ENCODE peak calls at places on chromosomes 16 and 17, in seven cellular contexts. One of them, this sample, is unnamed.

GRCh38 chr16:23497543-23497868 is 12.8 kb downstream of the GGA2 start:
- DNase-seq in esophagus squamous epithelium: no peak
- DNase-seq in ureter: no peak
- DNase-seq in GM19239: no peak
- DNase-seq in AG04450: no peak
- DNase-seq in psoas muscle: no peak
- DNase-seq in pons: no peak
- DNase-seq in this sample: no peak

GRCh38 chr17:81018044-81018802 is 16.7 kb upstream of the BAIAP2 start:
- DNase-seq in esophagus squamous epithelium: no peak
- DNase-seq in ureter: no peak
- DNase-seq in GM19239: no peak
- DNase-seq in AG04450: no peak
- DNase-seq in psoas muscle: peak; percentile 50
- DNase-seq in pons: no peak
- DNase-seq in this sample: no peak

GRCh38 chr17:57832711-57833596 is 16.9 kb downstream of the MRPS23 start:
- DNase-seq in esophagus squamous epithelium: no peak
- DNase-seq in ureter: peak; percentile 72
- DNase-seq in GM19239: peak; percentile 45
- DNase-seq in AG04450: peak; percentile 30
- DNase-seq in psoas muscle: peak; percentile 82
- DNase-seq in pons: peak; percentile 82
- DNase-seq in this sample: no peak

GRCh38 chr17:52892334-52892733 is 733.8 kb upstream of the CA10 start:
- DNase-seq in esophagus squamous epithelium: no peak
- DNase-seq in ureter: no peak
- DNase-seq in GM19239: no peak
- DNase-seq in AG04450: no peak
- DNase-seq in psoas muscle: no peak
- DNase-seq in pons: no peak
- DNase-seq in this sample: no peak

GRCh38 chr16:53960050-53960812 is 256.3 kb downstream of the FTO start:
- DNase-seq in esophagus squamous epithelium: no peak
- DNase-seq in ureter: no peak
- DNase-seq in GM19239: no peak
- DNase-seq in AG04450: no peak
- DNase-seq in psoas muscle: no peak
- DNase-seq in pons: no peak
- DNase-seq in this sample: no peak

GRCh38 chr17:41773190-41773588 is 13.3 kb downstream of the JUP start:
- DNase-seq in esophagus squamous epithelium: no peak
- DNase-seq in ureter: peak; percentile 89
- DNase-seq in GM19239: no peak
- DNase-seq in AG04450: peak; percentile 74
- DNase-seq in psoas muscle: peak; percentile 86
- DNase-seq in pons: no peak
- DNase-seq in this sample: peak; percentile 76

GRCh38 chr16:65142276-65142675 is 20.4 kb upstream of the CDH11 start:
- DNase-seq in esophagus squamous epithelium: no peak
- DNase-seq in ureter: no peak
- DNase-seq in GM19239: no peak
- DNase-seq in AG04450: no peak
- DNase-seq in psoas muscle: no peak
- DNase-seq in pons: no peak
- DNase-seq in this sample: no peak

GRCh38 chr16:82701302-82702022 is 74.7 kb downstream of the CDH13 start:
- DNase-seq in esophagus squamous epithelium: no peak
- DNase-seq in ureter: no peak
- DNase-seq in GM19239: no peak
- DNase-seq in AG04450: no peak
- DNase-seq in psoas muscle: no peak
- DNase-seq in pons: no peak
- DNase-seq in this sample: no peak

GRCh38 chr17:7060165-7060890 is 16.4 kb upstream of the SLC16A11 start:
- DNase-seq in esophagus squamous epithelium: no peak
- DNase-seq in ureter: no peak
- DNase-seq in GM19239: no peak
- DNase-seq in AG04450: no peak
- DNase-seq in psoas muscle: no peak
- DNase-seq in pons: no peak
- DNase-seq in this sample: no peak

GRCh38 chr17:49952912-49953497 is 16.0 kb upstream of the DLX4 start:
- DNase-seq in esophagus squamous epithelium: no peak
- DNase-seq in ureter: no peak
- DNase-seq in GM19239: no peak
- DNase-seq in AG04450: no peak
- DNase-seq in psoas muscle: no peak
- DNase-seq in pons: no peak
- DNase-seq in this sample: no peak

GRCh38 chr17:18270046-18270850 is 9.8 kb downstream of the MIEF2 start:
- DNase-seq in esophagus squamous epithelium: no peak
- DNase-seq in ureter: no peak
- DNase-seq in GM19239: no peak
- DNase-seq in AG04450: no peak
- DNase-seq in psoas muscle: no peak
- DNase-seq in pons: no peak
- DNase-seq in this sample: no peak

GRCh38 chr17:47776330-47777197 is 43.5 kb downstream of the TBX21 start:
- DNase-seq in esophagus squamous epithelium: no peak
- DNase-seq in ureter: no peak
- DNase-seq in GM19239: peak; percentile 67
- DNase-seq in AG04450: no peak
- DNase-seq in psoas muscle: no peak
- DNase-seq in pons: peak; percentile 36
- DNase-seq in this sample: no peak

GRCh38 chr16:54679531-54679930 is 251.1 kb upstream of the IRX5 start:
- DNase-seq in esophagus squamous epithelium: no peak
- DNase-seq in ureter: no peak
- DNase-seq in GM19239: no peak
- DNase-seq in AG04450: no peak
- DNase-seq in psoas muscle: no peak
- DNase-seq in pons: no peak
- DNase-seq in this sample: no peak

GRCh38 chr16:23059433-23059832 is 89.8 kb downstream of the USP31 start:
- DNase-seq in esophagus squamous epithelium: no peak
- DNase-seq in ureter: no peak
- DNase-seq in GM19239: no peak
- DNase-seq in AG04450: no peak
- DNase-seq in psoas muscle: no peak
- DNase-seq in pons: no peak
- DNase-seq in this sample: no peak

GRCh38 chr16:73202176-73202729 is 154.3 kb upstream of the ZFHX3 start:
- DNase-seq in esophagus squamous epithelium: no peak
- DNase-seq in ureter: no peak
- DNase-seq in GM19239: no peak
- DNase-seq in AG04450: peak; percentile 93
- DNase-seq in psoas muscle: peak; percentile 51
- DNase-seq in pons: no peak
- DNase-seq in this sample: no peak

GRCh38 chr17:47192549-47192948 is 3.5 kb upstream of the CDC27 start:
- DNase-seq in esophagus squamous epithelium: no peak
- DNase-seq in ureter: no peak
- DNase-seq in GM19239: no peak
- DNase-seq in AG04450: no peak
- DNase-seq in psoas muscle: no peak
- DNase-seq in pons: no peak
- DNase-seq in this sample: no peak

GRCh38 chr17:2856727-2857126 is 60.5 kb downstream of the RAP1GAP2 start:
- DNase-seq in esophagus squamous epithelium: no peak
- DNase-seq in ureter: no peak
- DNase-seq in GM19239: no peak
- DNase-seq in AG04450: no peak
- DNase-seq in psoas muscle: no peak
- DNase-seq in pons: no peak
- DNase-seq in this sample: no peak

GRCh38 chr16:14186007-14186953 is 115.2 kb downstream of the MRTFB start:
- DNase-seq in esophagus squamous epithelium: no peak
- DNase-seq in ureter: no peak
- DNase-seq in GM19239: no peak
- DNase-seq in AG04450: peak; percentile 36
- DNase-seq in psoas muscle: peak; percentile 53
- DNase-seq in pons: peak; percentile 53
- DNase-seq in this sample: no peak

GRCh38 chr16:86270696-86271095 is 239.6 kb upstream of the FOXF1 start:
- DNase-seq in esophagus squamous epithelium: no peak
- DNase-seq in ureter: peak; percentile 39
- DNase-seq in GM19239: no peak
- DNase-seq in AG04450: no peak
- DNase-seq in psoas muscle: no peak
- DNase-seq in pons: no peak
- DNase-seq in this sample: no peak

GRCh38 chr16:89115216-89115949 is 21.7 kb downstream of the ACSF3 start:
- DNase-seq in esophagus squamous epithelium: peak; percentile 58
- DNase-seq in ureter: peak; percentile 74
- DNase-seq in GM19239: peak; percentile 93
- DNase-seq in AG04450: no peak
- DNase-seq in psoas muscle: peak; percentile 84
- DNase-seq in pons: peak; percentile 82
- DNase-seq in this sample: no peak